ENCODE peak calls at places on chromosomes 12 and 14, in eight cellular contexts. C, E, Q, P, B, R, D and J are unnamed samples.

GRCh38 chr12:125171267-125171666 is 106.0 kb downstream of the AACS start:
- DNase-seq in C (no peak), E (no peak), Q (no peak), P (no peak), B (no peak), R (no peak), D (no peak), J (no peak)

GRCh38 chr12:124970647-124971402 is 18.1 kb downstream of the DHX37 start:
- DNase-seq in C (no peak), E (no peak), Q (no peak), P (no peak), B (no peak), R (no peak), D (no peak), J (no peak)

GRCh38 chr12:4900327-4900726 is 9.4 kb upstream of the KCNA1 start:
- DNase-seq in C (peak), E (no peak), Q (peak), P (no peak), B (no peak), R (no peak), D (no peak), J (no peak)

GRCh38 chr12:123801573-123802178 is 39.6 kb downstream of the DNAH10 start:
- DNase-seq in C (peak), E (no peak), Q (peak), P (no peak), B (peak), R (peak), D (peak), J (no peak)

GRCh38 chr12:46300906-46301305 is 32.1 kb upstream of the SLC38A1 start:
- DNase-seq in C (no peak), E (peak), Q (no peak), P (no peak), B (no peak), R (no peak), D (no peak), J (no peak)

GRCh38 chr12:22600226-22600625 is 24.7 kb upstream of the ETNK1 start:
- DNase-seq in C (no peak), E (no peak), Q (no peak), P (no peak), B (no peak), R (no peak), D (no peak), J (no peak)

GRCh38 chr12:128947199-128947598 is 93.9 kb downstream of the GLT1D1 start:
- DNase-seq in C (no peak), E (no peak), Q (no peak), P (no peak), B (no peak), R (no peak), D (no peak), J (no peak)

GRCh38 chr12:131056626-131057025 is 102.9 kb downstream of the ADGRD1 start:
- DNase-seq in C (no peak), E (no peak), Q (no peak), P (no peak), B (no peak), R (no peak), D (no peak), J (no peak)

GRCh38 chr14:99602054-99602787 is 1.8 kb downstream of the CCDC85C start:
- DNase-seq in C (no peak), E (no peak), Q (peak), P (peak), B (no peak), R (peak), D (peak), J (no peak)

GRCh38 chr12:54385251-54385914 is 850 bp upstream of the ZNF385A start:
- DNase-seq in C (no peak), E (peak), Q (no peak), P (no peak), B (peak), R (no peak), D (no peak), J (no peak)

GRCh38 chr14:79036506-79036905 is 866.3 kb downstream of the NRXN3 start:
- DNase-seq in C (no peak), E (no peak), Q (no peak), P (no peak), B (no peak), R (no peak), D (no peak), J (no peak)

DNA sequence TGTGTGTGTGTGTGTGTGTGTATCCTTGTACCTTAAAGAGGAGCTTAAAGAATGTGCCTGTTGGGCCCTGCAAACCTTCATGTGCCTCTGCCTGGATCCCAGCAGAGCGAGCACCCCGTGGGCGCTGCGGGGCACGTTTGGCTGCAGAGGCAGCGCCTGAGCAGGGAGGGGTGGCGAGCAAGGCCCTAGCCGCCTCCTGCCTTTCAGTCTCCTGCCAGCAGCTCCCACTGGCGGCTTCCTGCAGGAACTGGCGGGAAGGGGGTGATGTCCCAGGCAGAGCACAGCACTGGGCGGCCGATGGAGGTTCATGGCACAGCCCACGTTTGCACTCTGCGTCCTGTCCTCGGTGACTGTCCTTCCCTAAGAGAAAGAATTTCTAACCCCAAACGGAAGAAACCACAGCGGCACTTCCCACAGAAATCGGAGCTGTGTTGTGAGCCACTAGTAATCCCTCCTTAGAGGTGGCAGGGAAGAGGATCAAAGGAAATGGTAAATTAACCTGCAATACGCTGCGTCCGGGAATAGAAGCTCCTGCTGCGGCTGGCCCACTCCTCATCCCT is 19.8 kb downstream of the ZBTB42 start:
- DNase-seq in C (no peak), E (no peak), Q (peak), P (peak), B (no peak), R (no peak), D (peak), J (no peak)
- TF ChIP-seq CTCF in C (peak), E (peak), Q (peak), P (peak), B (no peak), R (no peak), D (peak), J (peak)

GRCh38 chr14:90758028-90758889 is 58.0 kb downstream of the TTC7B start:
- DNase-seq in C (peak), E (peak), Q (peak), P (peak), B (peak), R (peak), D (peak), J (peak)

GRCh38 chr14:90757452-90757851 is 58.8 kb downstream of the TTC7B start:
- DNase-seq in C (no peak), E (no peak), Q (no peak), P (no peak), B (no peak), R (no peak), D (no peak), J (no peak)

GRCh38 chr14:90755661-90756304 is 60.4 kb downstream of the TTC7B start:
- DNase-seq in C (no peak), E (no peak), Q (no peak), P (no peak), B (no peak), R (peak), D (no peak), J (no peak)

GRCh38 chr14:90758959-90759358 is 57.3 kb downstream of the TTC7B start:
- DNase-seq in C (no peak), E (peak), Q (no peak), P (no peak), B (peak), R (no peak), D (no peak), J (peak)

DNA sequence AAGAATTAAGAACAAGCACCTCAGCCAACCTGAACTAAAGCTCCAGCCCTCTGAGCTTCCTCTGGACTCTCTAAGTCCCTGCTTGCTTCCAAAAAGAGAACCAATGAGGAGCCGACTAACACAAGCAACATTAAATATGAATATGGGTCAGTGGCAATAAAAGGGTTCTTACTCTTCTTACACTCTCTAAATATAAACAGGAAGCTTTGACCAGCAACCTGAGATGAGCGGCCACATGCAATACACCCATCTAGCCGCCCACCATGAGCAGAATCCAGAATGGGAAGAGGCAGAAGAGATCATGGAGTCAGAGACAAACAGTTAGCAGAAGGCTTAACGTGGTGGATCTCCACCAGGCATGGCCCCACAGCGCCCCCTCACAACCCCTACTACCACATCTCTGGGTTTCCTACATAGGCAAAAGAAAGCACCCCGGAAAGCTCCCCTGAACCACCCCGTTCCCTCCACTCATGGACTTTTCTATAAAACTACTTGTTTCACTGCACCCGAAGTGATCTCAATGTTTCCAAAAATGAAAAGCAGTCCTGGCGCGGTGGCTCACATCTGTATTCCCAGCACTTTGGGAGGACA is 59.4 kb downstream of the TTC7B start:
- DNase-seq in C (no peak), E (no peak), Q (no peak), P (no peak), B (no peak), R (no peak), D (no peak), J (no peak)
- TF ChIP-seq CTCF in C (peak), E (no peak), Q (peak), P (no peak), B (no peak), R (no peak), D (no peak), J (no peak)

GRCh38 chr14:92510972-92511371 is 2.6 kb upstream of the RIN3 start:
- DNase-seq in C (no peak), E (no peak), Q (no peak), P (no peak), B (peak), R (peak), D (no peak), J (no peak)
- TF ChIP-seq CTCF in C (no peak), E (no peak), Q (peak), P (no peak), B (no peak), R (peak), D (no peak), J (no peak)

DNA sequence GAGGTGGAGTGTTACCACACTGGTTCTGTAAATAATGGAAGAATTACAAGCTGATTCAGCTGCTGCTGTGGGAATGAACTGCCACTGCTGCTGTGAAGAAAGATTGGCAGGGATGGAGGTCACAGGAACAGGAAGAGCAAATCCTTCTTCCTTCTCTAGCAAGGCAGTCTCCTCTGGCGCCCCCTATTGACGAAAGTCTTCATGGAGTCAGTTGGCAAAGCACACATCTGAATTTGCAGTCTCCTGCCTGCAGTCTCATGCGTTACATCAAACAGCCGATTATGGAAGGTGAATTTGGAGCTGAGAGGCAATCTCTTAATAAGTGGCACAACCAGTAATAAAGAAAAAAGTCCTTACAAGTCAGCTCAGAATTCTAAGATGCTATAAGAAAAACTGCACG is 106.0 kb upstream of the TMTC1 start:
- DNase-seq in C (no peak), E (peak), Q (no peak), P (peak), B (peak), R (peak), D (peak), J (no peak)
- TF ChIP-seq CTCF in C (peak), E (peak), Q (no peak), P (peak), B (peak), R (peak), D (peak), J (peak)

GRCh38 chr12:19894049-19894448 is 454.8 kb downstream of the AEBP2 start:
- DNase-seq in C (no peak), E (no peak), Q (no peak), P (no peak), B (peak), R (peak), D (peak), J (no peak)

GRCh38 chr12:19895609-19896008 is 456.3 kb downstream of the AEBP2 start:
- DNase-seq in C (no peak), E (no peak), Q (no peak), P (no peak), B (no peak), R (no peak), D (no peak), J (no peak)

GRCh38 chr12:19894803-19895202 is 455.5 kb downstream of the AEBP2 start:
- DNase-seq in C (no peak), E (no peak), Q (no peak), P (no peak), B (peak), R (peak), D (no peak), J (no peak)

GRCh38 chr12:19892186-19892585 is 452.9 kb downstream of the AEBP2 start:
- DNase-seq in C (no peak), E (no peak), Q (no peak), P (no peak), B (no peak), R (no peak), D (no peak), J (no peak)

DNA sequence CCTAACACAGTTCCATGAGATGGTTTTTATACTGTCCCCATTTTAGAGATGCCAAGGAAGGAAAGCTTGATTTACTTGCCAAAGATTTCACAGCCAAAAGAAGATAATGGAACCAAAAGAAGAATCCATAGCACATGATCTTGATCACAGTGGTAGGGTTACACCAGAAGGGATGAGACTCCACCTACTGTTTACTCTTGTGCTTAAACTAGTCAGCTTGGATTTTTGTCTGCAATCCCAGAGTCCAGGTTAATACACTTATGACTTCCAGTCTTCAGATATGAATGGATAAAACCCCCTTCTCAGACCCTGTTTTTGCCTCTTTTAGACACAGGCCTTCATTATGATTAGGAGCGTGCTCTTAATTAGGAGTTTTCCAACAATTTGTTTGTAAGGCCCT is 454.2 kb downstream of the AEBP2 start:
- DNase-seq in C (no peak), E (no peak), Q (no peak), P (no peak), B (peak), R (peak), D (peak), J (no peak)
- TF ChIP-seq CTCF in C (no peak), E (peak), Q (peak), P (peak), B (no peak), R (peak), D (peak), J (peak)

GRCh38 chr12:81797100-81797499 is 38.0 kb upstream of the PPFIA2 start:
- DNase-seq in C (no peak), E (no peak), Q (no peak), P (peak), B (no peak), R (peak), D (peak), J (no peak)
- TF ChIP-seq CTCF in C (peak), E (no peak), Q (peak), P (peak), B (no peak), R (peak), D (peak), J (no peak)